ENCODE peak calls at places on chromosomes 13 and 19, in seven cellular contexts. F is IMR-90, L is neuronal stem cell, J is H9, G is mesenchymal stem cell, T is H1, M is trophoblast cell. C is an unnamed sample.
A peak's percentile ranks its signal among the peaks of the same experiment; 100 is the strongest.

GRCh38 chr13:36915891-36916640 is 4.0 kb downstream of the SMAD9 start:
- DNase-seq in F (no peak), L (no peak), J (no peak), G (no peak), T (no peak), M (no peak), C (no peak)

GRCh38 chr13:28040977-28041376 is 52.5 kb upstream of the URAD start:
- DNase-seq in F (no peak), L (no peak), J (no peak), G (no peak), T (no peak), M (no peak), C (no peak)

GRCh38 chr19:35266904-35267817 is 1.6 kb upstream of the USF2 start:
- DNase-seq in F (peak; percentile 10), L (no peak), J (peak; percentile 51), G (peak; percentile 3), T (peak; percentile 70), M (peak; percentile 47), C (peak; percentile 13)

GRCh38 chr19:2046046-2046907 is 4.8 kb downstream of the MKNK2 start:
- DNase-seq in F (no peak), L (no peak), J (peak; percentile 25), G (no peak), T (no peak), M (no peak), C (no peak)

GRCh38 chr19:54325194-54325621 is 12.2 kb upstream of the LILRA5 start:
- DNase-seq in F (peak; percentile 8), L (peak; percentile 40), J (no peak), G (no peak), T (peak; percentile 65), M (peak; percentile 67), C (peak; percentile 55)

GRCh38 chr13:74128171-74128767 is 5.9 kb downstream of the KLF12 start:
- DNase-seq in F (peak; percentile 64), L (no peak), J (no peak), G (peak; percentile 58), T (no peak), M (no peak), C (peak; percentile 10)

GRCh38 chr19:31538879-31539278 is 189.6 kb upstream of the TSHZ3 start:
- DNase-seq in F (no peak), L (no peak), J (peak; percentile 4), G (no peak), T (peak; percentile 20), M (no peak), C (no peak)

GRCh38 chr13:31965361-31966066 is 66.1 kb upstream of the FRY start:
- DNase-seq in F (peak; percentile 84), L (no peak), J (no peak), G (peak; percentile 91), T (no peak), M (peak; percentile 13), C (no peak)

GRCh38 chr13:30339721-30340366 is 32.5 kb upstream of the KATNAL1 start:
- DNase-seq in F (no peak), L (no peak), J (no peak), G (peak; percentile 10), T (no peak), M (no peak), C (no peak)

GRCh38 chr19:367561-367960 is 23.0 kb upstream of the MIER2 start:
- DNase-seq in F (no peak), L (no peak), J (peak; percentile 16), G (no peak), T (no peak), M (no peak), C (no peak)

GRCh38 chr13:48615017-48615416 is 38.7 kb upstream of the CYSLTR2 start:
- DNase-seq in F (no peak), L (no peak), J (no peak), G (no peak), T (no peak), M (no peak), C (no peak)

GRCh38 chr13:110466261-110466660 is 95.3 kb downstream of the RAB20 start:
- DNase-seq in F (no peak), L (peak; percentile 42), J (no peak), G (no peak), T (no peak), M (no peak), C (no peak)

GRCh38 chr13:33578786-33579185 is 239.2 kb upstream of the RFC3 start:
- DNase-seq in F (no peak), L (no peak), J (no peak), G (no peak), T (no peak), M (no peak), C (peak; percentile 8)
- H3K27me3 ChIP-seq in F (no peaks in the 10 kb centered on the region), L (no peaks in the 10 kb centered on the region), J (no peaks in the 10 kb centered on the region), G (no peaks in the 10 kb centered on the region), T (no peaks in the 10 kb centered on the region), M (no peaks in the 10 kb centered on the region), C (no peaks in the 10 kb centered on the region)

DNA sequence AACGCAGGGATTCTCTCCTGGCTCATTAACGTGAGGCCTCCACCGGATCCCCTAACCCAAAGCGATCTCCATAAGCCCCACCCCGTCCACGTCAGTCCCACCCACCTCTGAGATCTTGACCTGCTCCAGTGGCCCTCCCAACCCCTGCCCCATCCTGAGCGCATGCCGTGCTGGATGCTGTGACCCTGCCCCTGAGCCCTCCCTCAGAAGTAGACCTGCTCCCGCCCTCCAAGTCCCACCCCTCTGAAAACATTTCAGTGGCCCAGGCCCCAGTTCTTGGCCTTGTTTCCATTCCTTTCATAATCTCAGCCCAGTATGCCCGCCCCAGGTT is 19.9 kb downstream of the LMTK3 start:
- DNase-seq in F (no peak), L (no peak), J (peak; percentile 98), G (no peak), T (no peak), M (no peak), C (peak; percentile 92)
- H3K4me2 ChIP-seq in F (no peak overlapping the region), L (peak overlapping the region; percentile 60), J (peak overlapping the region; percentile 65), G (no peak overlapping the region), T (peak overlapping the region; percentile 61), M (peak overlapping the region; percentile 45), C (peak overlapping the region; percentile 85)

GRCh38 chr13:60347174-60347573 is 49.8 kb upstream of the TDRD3 start:
- DNase-seq in F (no peak), L (no peak), J (no peak), G (no peak), T (no peak), M (no peak), C (no peak)
- H2BK5ac ChIP-seq in F (no peak overlapping the region), L (no peak overlapping the region), J (no peak overlapping the region), G (no peak overlapping the region), T (no peak overlapping the region), M (no peak overlapping the region), C (no peak overlapping the region)

DNA sequence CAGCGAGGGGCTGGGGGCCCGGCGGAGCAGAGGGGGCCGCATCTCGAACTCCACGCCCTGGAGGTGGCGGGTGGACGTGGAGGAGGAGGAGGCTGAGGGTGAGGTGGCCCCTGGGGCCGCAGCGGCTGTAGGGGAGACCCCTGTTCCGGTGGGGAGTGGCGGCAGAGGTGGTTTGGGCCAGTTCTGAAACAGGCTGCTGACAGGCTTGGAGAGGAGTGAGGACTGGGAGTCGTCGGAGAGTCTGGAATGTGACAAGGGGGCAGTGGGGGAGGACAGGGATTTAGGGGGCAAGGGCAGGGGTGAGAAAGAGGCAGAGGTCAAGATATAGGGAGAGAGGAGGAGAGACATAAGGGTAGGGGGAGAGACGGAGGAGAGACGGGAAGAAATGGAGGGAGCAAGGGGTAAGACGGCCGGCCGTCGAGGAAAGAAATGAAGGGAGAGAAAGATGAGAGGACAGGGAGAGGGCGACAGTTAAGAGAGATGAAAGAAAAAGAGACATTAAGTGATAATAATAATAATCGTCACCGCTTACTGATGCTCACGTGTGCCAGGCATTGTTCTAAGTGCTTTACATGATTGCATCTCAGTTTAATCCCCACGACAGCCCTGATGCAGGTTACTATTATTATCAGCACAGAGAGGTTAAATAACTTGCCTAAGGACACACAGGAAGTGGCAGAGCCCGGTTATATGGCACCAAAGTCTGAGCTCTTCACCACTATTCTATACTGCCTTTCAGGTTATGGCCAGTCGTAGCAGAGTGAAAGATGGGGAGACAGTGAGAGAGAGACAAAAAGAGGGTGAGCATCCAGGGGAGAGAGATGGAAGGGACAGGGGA is 13.4 kb downstream of the C19orf81 start:
- DNase-seq in F (no peak), L (no peak), J (no peak), G (no peak), T (no peak), M (no peak), C (no peak)
- H3K27me3 ChIP-seq in F (peaks cover 34% of the 10 kb centered on the region), L (peaks cover 9% of the 10 kb centered on the region), J (peaks cover 10% of the 10 kb centered on the region), G (peaks cover 64% of the 10 kb centered on the region), T (peaks cover 18% of the 10 kb centered on the region), M (peaks cover 20% of the 10 kb centered on the region), C (peaks cover 15% of the 10 kb centered on the region)

GRCh38 chr13:76732367-76732766 is 153.8 kb downstream of the KCTD12 start:
- DNase-seq in F (no peak), L (no peak), J (no peak), G (no peak), T (no peak), M (no peak), C (no peak)
- H3K4me2 ChIP-seq in F (no peak overlapping the region), L (no peak overlapping the region), J (no peak overlapping the region), G (no peak overlapping the region), T (no peak overlapping the region), M (no peak overlapping the region), C (no peak overlapping the region)

C was measured in mesendoderm.